ENCODE peak calls at places on chromosomes 12 and 14, in eight cellular contexts. One of them, this sample, is unnamed.

GRCh38 chr12:111942557-111942956 is 70.4 kb downstream of the TMEM116 start:
- DNase-seq in right lobe of liver: no peak
- DNase-seq in NCI-H2029 treated with DMSO at 0.1 percent for 48 hours: no peak
- DNase-seq in pancreas: no peak
- DNase-seq in posterior vena cava: no peak
- DNase-seq in NB4: peak
- DNase-seq in activated T-helper 9 cell treated with anti-CD3 and anti-CD28 coated beads, Interleukin-2, amount 50 U/mL, for 16 hours: no peak
- DNase-seq in HT1080: peak
- DNase-seq in this sample: peak

GRCh38 chr14:22668417-22668816 is 24.3 kb upstream of the OR6J1 start:
- DNase-seq in NB4: no peak
- DNase-seq in posterior vena cava: no peak
- DNase-seq in HT1080: no peak
- DNase-seq in pancreas: no peak
- DNase-seq in right lobe of liver: no peak
- DNase-seq in activated T-helper 9 cell treated with anti-CD3 and anti-CD28 coated beads, Interleukin-2, amount 50 U/mL, for 16 hours: no peak
- DNase-seq in NCI-H2029 treated with DMSO at 0.1 percent for 48 hours: no peak
- DNase-seq in this sample: no peak

GRCh38 chr12:14473707-14474287 is 93.9 kb downstream of the PLBD1 start:
- DNase-seq in NB4: peak
- DNase-seq in posterior vena cava: no peak
- DNase-seq in right lobe of liver: no peak
- DNase-seq in HT1080: no peak
- DNase-seq in NCI-H2029 treated with DMSO at 0.1 percent for 48 hours: no peak
- DNase-seq in pancreas: no peak
- DNase-seq in activated T-helper 9 cell treated with anti-CD3 and anti-CD28 coated beads, Interleukin-2, amount 50 U/mL, for 16 hours: no peak
- DNase-seq in this sample: peak

GRCh38 chr14:77043177-77043983 is 14.9 kb upstream of the IRF2BPL start:
- DNase-seq in NCI-H2029 treated with DMSO at 0.1 percent for 48 hours: no peak
- DNase-seq in right lobe of liver: no peak
- DNase-seq in activated T-helper 9 cell treated with anti-CD3 and anti-CD28 coated beads, Interleukin-2, amount 50 U/mL, for 16 hours: peak
- DNase-seq in posterior vena cava: peak
- DNase-seq in HT1080: peak
- DNase-seq in pancreas: no peak
- DNase-seq in NB4: peak
- DNase-seq in this sample: peak

GRCh38 chr12:116037941-116038837 is 239.3 kb downstream of the MED13L start:
- DNase-seq in HT1080: no peak
- DNase-seq in pancreas: no peak
- DNase-seq in posterior vena cava: no peak
- DNase-seq in activated T-helper 9 cell treated with anti-CD3 and anti-CD28 coated beads, Interleukin-2, amount 50 U/mL, for 16 hours: no peak
- DNase-seq in NB4: no peak
- DNase-seq in NCI-H2029 treated with DMSO at 0.1 percent for 48 hours: no peak
- DNase-seq in right lobe of liver: no peak
- DNase-seq in this sample: no peak

GRCh38 chr12:102480401-102480800 is at the start of gene IGF1:
- DNase-seq in posterior vena cava: no peak
- DNase-seq in activated T-helper 9 cell treated with anti-CD3 and anti-CD28 coated beads, Interleukin-2, amount 50 U/mL, for 16 hours: no peak
- DNase-seq in right lobe of liver: no peak
- DNase-seq in pancreas: no peak
- DNase-seq in HT1080: no peak
- DNase-seq in NCI-H2029 treated with DMSO at 0.1 percent for 48 hours: no peak
- DNase-seq in NB4: no peak
- DNase-seq in this sample: peak

GRCh38 chr12:29818925-29819324 is 35.2 kb upstream of the TMTC1 start:
- DNase-seq in HT1080: no peak
- DNase-seq in NCI-H2029 treated with DMSO at 0.1 percent for 48 hours: no peak
- DNase-seq in posterior vena cava: peak
- DNase-seq in NB4: no peak
- DNase-seq in right lobe of liver: no peak
- DNase-seq in pancreas: no peak
- DNase-seq in activated T-helper 9 cell treated with anti-CD3 and anti-CD28 coated beads, Interleukin-2, amount 50 U/mL, for 16 hours: no peak
- DNase-seq in this sample: no peak

GRCh38 chr12:22110176-22110575 is 64.2 kb downstream of the CMAS start:
- DNase-seq in HT1080: no peak
- DNase-seq in NB4: no peak
- DNase-seq in pancreas: no peak
- DNase-seq in posterior vena cava: no peak
- DNase-seq in NCI-H2029 treated with DMSO at 0.1 percent for 48 hours: no peak
- DNase-seq in activated T-helper 9 cell treated with anti-CD3 and anti-CD28 coated beads, Interleukin-2, amount 50 U/mL, for 16 hours: no peak
- DNase-seq in right lobe of liver: no peak
- DNase-seq in this sample: no peak

GRCh38 chr12:131736807-131737484 is 26.1 kb downstream of the SFSWAP start:
- DNase-seq in posterior vena cava: no peak
- DNase-seq in NB4: no peak
- DNase-seq in right lobe of liver: no peak
- DNase-seq in HT1080: peak
- DNase-seq in activated T-helper 9 cell treated with anti-CD3 and anti-CD28 coated beads, Interleukin-2, amount 50 U/mL, for 16 hours: no peak
- DNase-seq in NCI-H2029 treated with DMSO at 0.1 percent for 48 hours: no peak
- DNase-seq in pancreas: no peak
- DNase-seq in this sample: no peak

GRCh38 chr12:49017764-49018281 is 753 bp downstream of the PRKAG1 start:
- DNase-seq in pancreas: no peak
- DNase-seq in HT1080: peak
- DNase-seq in posterior vena cava: no peak
- DNase-seq in NB4: peak
- DNase-seq in right lobe of liver: peak
- DNase-seq in activated T-helper 9 cell treated with anti-CD3 and anti-CD28 coated beads, Interleukin-2, amount 50 U/mL, for 16 hours: no peak
- DNase-seq in NCI-H2029 treated with DMSO at 0.1 percent for 48 hours: no peak
- DNase-seq in this sample: peak

GRCh38 chr12:64946132-64946829 is 121.8 kb downstream of the TBC1D30 start:
- DNase-seq in right lobe of liver: no peak
- DNase-seq in HT1080: no peak
- DNase-seq in activated T-helper 9 cell treated with anti-CD3 and anti-CD28 coated beads, Interleukin-2, amount 50 U/mL, for 16 hours: no peak
- DNase-seq in posterior vena cava: peak
- DNase-seq in NB4: no peak
- DNase-seq in NCI-H2029 treated with DMSO at 0.1 percent for 48 hours: peak
- DNase-seq in pancreas: no peak
- DNase-seq in this sample: no peak

GRCh38 chr12:12946686-12947355 is 5.1 kb downstream of the GPRC5D start:
- DNase-seq in NB4: no peak
- DNase-seq in activated T-helper 9 cell treated with anti-CD3 and anti-CD28 coated beads, Interleukin-2, amount 50 U/mL, for 16 hours: no peak
- DNase-seq in right lobe of liver: no peak
- DNase-seq in HT1080: peak
- DNase-seq in NCI-H2029 treated with DMSO at 0.1 percent for 48 hours: no peak
- DNase-seq in pancreas: no peak
- DNase-seq in posterior vena cava: no peak
- DNase-seq in this sample: no peak

GRCh38 chr12:45292486-45293195 is 76.7 kb downstream of the ANO6 start:
- DNase-seq in HT1080: no peak
- DNase-seq in posterior vena cava: no peak
- DNase-seq in activated T-helper 9 cell treated with anti-CD3 and anti-CD28 coated beads, Interleukin-2, amount 50 U/mL, for 16 hours: no peak
- DNase-seq in NCI-H2029 treated with DMSO at 0.1 percent for 48 hours: no peak
- DNase-seq in right lobe of liver: no peak
- DNase-seq in pancreas: no peak
- DNase-seq in NB4: no peak
- DNase-seq in this sample: no peak

GRCh38 chr14:31270196-31270772 is 62.7 kb upstream of the HECTD1 start:
- DNase-seq in activated T-helper 9 cell treated with anti-CD3 and anti-CD28 coated beads, Interleukin-2, amount 50 U/mL, for 16 hours: no peak
- DNase-seq in NCI-H2029 treated with DMSO at 0.1 percent for 48 hours: no peak
- DNase-seq in pancreas: no peak
- DNase-seq in NB4: peak
- DNase-seq in right lobe of liver: no peak
- DNase-seq in posterior vena cava: no peak
- DNase-seq in HT1080: peak
- DNase-seq in this sample: peak

GRCh38 chr14:79971330-79971729 is 240.0 kb downstream of the DIO2 start:
- DNase-seq in activated T-helper 9 cell treated with anti-CD3 and anti-CD28 coated beads, Interleukin-2, amount 50 U/mL, for 16 hours: no peak
- DNase-seq in posterior vena cava: no peak
- DNase-seq in NCI-H2029 treated with DMSO at 0.1 percent for 48 hours: no peak
- DNase-seq in pancreas: no peak
- DNase-seq in NB4: no peak
- DNase-seq in right lobe of liver: no peak
- DNase-seq in HT1080: peak
- DNase-seq in this sample: no peak

This sample was measured in MV-4-11.